ENCODE peak calls at places on chromosomes 5 and 9, in five cellular contexts. R is spleen, X is IMR-90, I is GM20000, H is AG04450. J is an unnamed sample.
A peak's percentile ranks its signal among the peaks of the same experiment; 100 is the strongest.

GRCh38 chr9:3398232-3398648 is 127.6 kb downstream of the RFX3 start:
- DNase-seq in I (peak; percentile 15), X (no peak), H (no peak), R (no peak), J (no peak)

GRCh38 chr5:110401881-110402280 is 324.6 kb downstream of the TMEM232 start:
- DNase-seq in X (no peak), R (no peak), I (no peak), H (no peak), J (no peak)

GRCh38 chr9:77063645-77064285 is 44.3 kb downstream of the FOXB2 start:
- DNase-seq in R (no peak), X (peak; percentile 47), I (no peak), H (no peak), J (peak; percentile 82)

GRCh38 chr5:73205309-73205708 is 32.3 kb downstream of the TMEM174 start:
- DNase-seq in H (no peak), I (no peak), X (no peak), R (no peak), J (no peak)

GRCh38 chr5:119363271-119363670 is 7.5 kb downstream of the TNFAIP8 start:
- DNase-seq in R (no peak), I (no peak), X (no peak), H (no peak), J (no peak)

GRCh38 chr5:154197801-154198461 is 7.4 kb downstream of the GALNT10 start:
- DNase-seq in R (no peak), X (peak; percentile 35), H (no peak), I (no peak), J (peak; percentile 40)

GRCh38 chr5:94691947-94692346 is 73.5 kb downstream of the SLF1 start:
- DNase-seq in R (no peak), I (no peak), X (peak; percentile 66), H (no peak), J (no peak)

GRCh38 chr9:15469406-15469805 is 41.4 kb downstream of the PSIP1 start:
- DNase-seq in H (no peak), I (no peak), X (peak; percentile 46), R (no peak), J (no peak)

GRCh38 chr9:615756-616155 is 225.7 kb upstream of the DMRT1 start:
- DNase-seq in H (no peak), R (no peak), X (no peak), I (no peak), J (no peak)

GRCh38 chr5:130198927-130199326 is 294.7 kb downstream of the CHSY3 start:
- DNase-seq in R (no peak), X (no peak), I (peak; percentile 11), H (peak; percentile 1), J (no peak)

GRCh38 chr9:69865986-69866385 is 45.4 kb downstream of the CFAP95 start:
- DNase-seq in I (no peak), R (no peak), X (peak; percentile 80), H (peak; percentile 26), J (no peak)

GRCh38 chr5:62043289-62044274 is 262.4 kb upstream of the KIF2A start:
- DNase-seq in R (no peak), I (no peak), X (no peak), H (no peak), J (no peak)

GRCh38 chr5:10360686-10361085 is 7.2 kb downstream of the MARCHF6 start:
- DNase-seq in R (no peak), H (no peak), I (no peak), X (no peak), J (no peak)

GRCh38 chr5:1686066-1686802 is 113.4 kb downstream of the MRPL36 start:
- DNase-seq in R (peak; percentile 59), H (no peak), I (no peak), X (no peak), J (no peak)

GRCh38 chr5:13470256-13470655 is 474.2 kb downstream of the DNAH5 start:
- DNase-seq in H (no peak), I (no peak), R (no peak), X (no peak), J (no peak)

GRCh38 chr9:83034587-83034986 is 28.4 kb downstream of the RASEF start:
- DNase-seq in H (no peak), X (peak; percentile 43), I (no peak), R (no peak), J (peak; percentile 28)

GRCh38 chr9:120579139-120579749 is 723 bp downstream of the CDK5RAP2 start:
- DNase-seq in X (no peak), I (peak; percentile 16), H (no peak), R (no peak), J (peak; percentile 1)

GRCh38 chr9:25461416-25461815 is 216.8 kb downstream of the TUSC1 start:
- DNase-seq in X (no peak), I (no peak), R (no peak), H (no peak), J (no peak)

GRCh38 chr5:20949636-20950035 is 961.6 kb upstream of the CDH18 start:
- DNase-seq in H (no peak), I (no peak), X (no peak), R (no peak), J (no peak)

GRCh38 chr9:121938621-121939020 is 154.5 kb downstream of the TTLL11 start:
- DNase-seq in I (no peak), R (no peak), H (no peak), X (no peak), J (no peak)

GRCh38 chr5:59608745-59609144 is 284.8 kb downstream of the PDE4D start:
- DNase-seq in X (no peak), R (no peak), I (no peak), H (no peak), J (peak; percentile 6)

GRCh38 chr5:125038477-125038876 is 292.0 kb upstream of the ZNF608 start:
- DNase-seq in I (no peak), R (no peak), H (no peak), X (no peak), J (no peak)

GRCh38 chr5:98839469-98840383 is 66.3 kb downstream of the RGMB start:
- DNase-seq in R (peak; percentile 68), X (no peak), H (no peak), I (peak; percentile 46), J (no peak)

GRCh38 chr9:16180546-16180945 is 627.7 kb downstream of the CCDC171 start:
- DNase-seq in R (no peak), I (no peak), X (peak; percentile 51), H (no peak), J (peak; percentile 67)

GRCh38 chr5:171813813-171814212 is 28.2 kb downstream of the SMIM23 start:
- DNase-seq in I (no peak), H (no peak), R (no peak), X (no peak), J (no peak)

DNA sequence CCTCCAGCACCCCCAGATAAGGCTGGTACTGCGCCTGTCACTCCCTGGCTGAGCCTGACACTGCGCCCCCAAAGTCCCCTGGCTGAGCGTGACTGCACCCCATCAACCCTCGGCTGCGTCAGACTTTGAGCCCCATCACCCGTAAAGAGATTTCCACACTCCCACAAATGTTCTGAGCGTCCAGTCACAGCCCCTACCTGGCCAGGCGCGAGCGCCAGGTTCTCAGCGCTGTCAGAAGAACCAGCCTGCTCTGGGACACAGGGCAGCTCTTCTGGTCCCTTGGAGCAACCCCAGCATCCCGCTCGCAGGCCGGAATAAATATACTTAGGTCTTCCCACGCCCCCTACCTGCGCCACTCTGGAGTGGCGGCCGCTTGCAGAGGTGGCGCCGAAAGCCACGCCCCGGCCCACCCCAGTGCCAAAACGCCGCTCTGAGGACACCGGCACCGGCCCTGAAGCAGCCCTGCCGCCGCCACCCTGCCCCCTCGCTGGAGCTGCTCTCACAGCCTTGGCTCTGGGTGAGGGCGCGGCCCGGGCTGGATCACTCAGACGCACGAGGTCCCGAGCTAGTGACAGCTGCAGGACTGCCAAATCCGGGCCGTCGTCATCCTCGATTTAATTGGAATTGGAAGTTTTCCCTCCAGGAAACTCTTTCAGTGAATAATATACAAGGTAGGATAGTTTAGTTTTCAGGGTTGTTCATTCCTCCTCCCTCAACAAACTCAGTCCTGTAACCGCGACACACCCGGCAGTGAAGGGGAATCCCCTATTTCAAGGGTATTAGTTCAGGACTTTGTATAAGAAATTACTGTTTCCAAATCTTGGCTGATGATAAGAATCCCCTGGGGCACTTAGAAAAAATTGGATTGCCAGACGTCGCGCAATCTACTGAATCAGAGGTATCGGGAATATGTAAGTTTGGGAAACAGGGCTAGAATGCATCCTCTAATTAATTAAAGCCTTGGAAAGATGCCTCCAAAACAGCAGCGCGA is 1.2 kb upstream of the CEMIP2 start:
- DNase-seq in H (no peak), X (no peak), R (peak; percentile 96), I (peak; percentile 44), J (peak; percentile 56)
- TF ChIP-seq CTCF in H (no peak), X (peak; percentile 16), R (peak; percentile 54), I (no peak), J (peak; percentile 50)

DNA sequence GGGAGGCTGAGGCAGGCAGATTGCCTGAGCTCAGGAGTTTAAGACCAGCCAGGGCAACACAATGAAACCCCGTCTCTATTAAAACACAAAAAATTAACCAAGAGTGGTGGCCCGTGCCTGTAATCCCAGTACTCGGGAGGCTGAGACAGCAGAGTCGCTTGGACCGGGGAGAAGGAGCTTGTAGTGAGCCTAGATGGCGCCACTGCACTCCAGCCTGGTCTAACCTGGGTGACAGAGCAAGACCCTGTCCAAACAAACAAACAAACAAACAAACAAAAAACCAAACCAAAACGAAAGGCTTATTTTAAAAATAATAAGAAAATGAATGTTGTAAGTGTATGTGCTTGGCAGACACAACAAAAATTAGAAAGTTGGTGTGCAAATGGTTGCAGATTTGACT is 536.3 kb upstream of the PTPRD start:
- DNase-seq in H (no peak), X (no peak), R (no peak), I (no peak), J (no peak)
- TF ChIP-seq CTCF in H (no peak), X (no peak), R (no peak), I (no peak), J (no peak)

GRCh38 chr5:126594676-126595485 is at the start of gene ALDH7A1:
- DNase-seq in I (peak; percentile 72), R (peak; percentile 87), X (no peak), H (peak; percentile 70), J (peak; percentile 83)
- TF ChIP-seq CTCF in I (no peak), R (no peak), X (peak; percentile 56), H (peak; percentile 62), J (peak; percentile 57)

GRCh38 chr9:133117271-133118178 is 3.5 kb downstream of the RALGDS start:
- DNase-seq in H (no peak), R (peak; percentile 77), X (no peak), I (no peak), J (no peak)
- TF ChIP-seq CTCF in H (no peak), R (no peak), X (no peak), I (no peak), J (peak; percentile 9)

GRCh38 chr5:91383027-91383955 is at the start of gene ARRDC3:
- DNase-seq in R (peak; percentile 99), X (peak; percentile 94), H (peak; percentile 91), I (peak; percentile 89), J (peak; percentile 96)

GRCh38 chr5:91388362-91388761 is 5.2 kb upstream of the ARRDC3 start:
- DNase-seq in H (no peak), I (no peak), R (no peak), X (no peak), J (no peak)

GRCh38 chr5:91384671-91385430 is 1.7 kb upstream of the ARRDC3 start:
- DNase-seq in H (peak; percentile 67), R (no peak), I (peak; percentile 74), X (peak; percentile 91), J (peak; percentile 91)

GRCh38 chr5:91383956-91384300 is 811 bp upstream of the ARRDC3 start:
- DNase-seq in R (no peak), X (no peak), H (no peak), I (no peak), J (no peak)

GRCh38 chr5:91386120-91386519 is 3.0 kb upstream of the ARRDC3 start:
- DNase-seq in I (no peak), R (no peak), X (peak; percentile 30), H (no peak), J (no peak)
- TF ChIP-seq CTCF in I (no peak), R (no peak), X (no peak), H (no peak), J (no peak)